ENCODE peak calls at places on chromosomes 4 and X, in ten cellular contexts. One of them, this sample, is unnamed.

GRCh38 chr4:168707205-168707604 is 210.4 kb downstream of the PALLD start:
- DNase-seq in lung: no peak
- DNase-seq in CD8-positive, alpha-beta T cell: no peak
- DNase-seq in NCI-H1694 treated with DMSO at 0.1 percent for 48 hours: no peak
- DNase-seq in SW480: no peak
- DNase-seq in GM12892: no peak
- DNase-seq in stimulated activated CD8-positive, alpha-beta memory T cell treated with anti-CD3 and anti-CD28 coated beads, Interleukin-12 subunit alpha, Interleukin-12 subunit beta, amount 100 ng/mL, for 1 hour: no peak
- DNase-seq in ovary: no peak
- DNase-seq in NCI-H187 treated with DMSO at 0.1 percent for 48 hours: no peak
- DNase-seq in left ventricle myocardium inferior: no peak
- DNase-seq in this sample: no peak

GRCh38 chrX:14936561-14936960 is 63.3 kb downstream of the MOSPD2 start:
- DNase-seq in lung: no peak
- DNase-seq in CD8-positive, alpha-beta T cell: no peak
- DNase-seq in NCI-H1694 treated with DMSO at 0.1 percent for 48 hours: no peak
- DNase-seq in SW480: peak; percentile 11
- DNase-seq in GM12892: no peak
- DNase-seq in stimulated activated CD8-positive, alpha-beta memory T cell treated with anti-CD3 and anti-CD28 coated beads, Interleukin-12 subunit alpha, Interleukin-12 subunit beta, amount 100 ng/mL, for 1 hour: no peak
- DNase-seq in ovary: no peak
- DNase-seq in NCI-H187 treated with DMSO at 0.1 percent for 48 hours: no peak
- DNase-seq in left ventricle myocardium inferior: no peak
- DNase-seq in this sample: no peak

GRCh38 chr4:67746797-67747495 is 7.2 kb downstream of the GNRHR start:
- DNase-seq in lung: no peak
- DNase-seq in CD8-positive, alpha-beta T cell: no peak
- DNase-seq in NCI-H1694 treated with DMSO at 0.1 percent for 48 hours: peak; percentile 41
- DNase-seq in SW480: peak; percentile 36
- DNase-seq in GM12892: no peak
- DNase-seq in stimulated activated CD8-positive, alpha-beta memory T cell treated with anti-CD3 and anti-CD28 coated beads, Interleukin-12 subunit alpha, Interleukin-12 subunit beta, amount 100 ng/mL, for 1 hour: no peak
- DNase-seq in ovary: no peak
- DNase-seq in NCI-H187 treated with DMSO at 0.1 percent for 48 hours: no peak
- DNase-seq in left ventricle myocardium inferior: no peak
- DNase-seq in this sample: no peak

GRCh38 chrX:118964252-118964651 is 10.2 kb upstream of the LONRF3 start:
- DNase-seq in lung: no peak
- DNase-seq in CD8-positive, alpha-beta T cell: no peak
- DNase-seq in NCI-H1694 treated with DMSO at 0.1 percent for 48 hours: no peak
- DNase-seq in SW480: no peak
- DNase-seq in GM12892: no peak
- DNase-seq in stimulated activated CD8-positive, alpha-beta memory T cell treated with anti-CD3 and anti-CD28 coated beads, Interleukin-12 subunit alpha, Interleukin-12 subunit beta, amount 100 ng/mL, for 1 hour: no peak
- DNase-seq in ovary: no peak
- DNase-seq in NCI-H187 treated with DMSO at 0.1 percent for 48 hours: no peak
- DNase-seq in left ventricle myocardium inferior: no peak
- DNase-seq in this sample: no peak

GRCh38 chrX:9682456-9682855 is 83.2 kb downstream of the GPR143 start:
- DNase-seq in lung: no peak
- DNase-seq in CD8-positive, alpha-beta T cell: no peak
- DNase-seq in NCI-H1694 treated with DMSO at 0.1 percent for 48 hours: no peak
- DNase-seq in SW480: no peak
- DNase-seq in GM12892: no peak
- DNase-seq in stimulated activated CD8-positive, alpha-beta memory T cell treated with anti-CD3 and anti-CD28 coated beads, Interleukin-12 subunit alpha, Interleukin-12 subunit beta, amount 100 ng/mL, for 1 hour: no peak
- DNase-seq in ovary: no peak
- DNase-seq in NCI-H187 treated with DMSO at 0.1 percent for 48 hours: no peak
- DNase-seq in left ventricle myocardium inferior: no peak
- DNase-seq in this sample: no peak

GRCh38 chrX:121733514-121733913 is 686.1 kb downstream of the GLUD2 start:
- DNase-seq in lung: no peak
- DNase-seq in CD8-positive, alpha-beta T cell: no peak
- DNase-seq in NCI-H1694 treated with DMSO at 0.1 percent for 48 hours: no peak
- DNase-seq in SW480: no peak
- DNase-seq in GM12892: no peak
- DNase-seq in stimulated activated CD8-positive, alpha-beta memory T cell treated with anti-CD3 and anti-CD28 coated beads, Interleukin-12 subunit alpha, Interleukin-12 subunit beta, amount 100 ng/mL, for 1 hour: no peak
- DNase-seq in ovary: no peak
- DNase-seq in NCI-H187 treated with DMSO at 0.1 percent for 48 hours: no peak
- DNase-seq in left ventricle myocardium inferior: no peak
- DNase-seq in this sample: no peak

GRCh38 chr4:33878710-33879109 is 2365.6 kb downstream of the ARAP2 start:
- DNase-seq in lung: no peak
- DNase-seq in CD8-positive, alpha-beta T cell: no peak
- DNase-seq in NCI-H1694 treated with DMSO at 0.1 percent for 48 hours: no peak
- DNase-seq in SW480: no peak
- DNase-seq in GM12892: no peak
- DNase-seq in stimulated activated CD8-positive, alpha-beta memory T cell treated with anti-CD3 and anti-CD28 coated beads, Interleukin-12 subunit alpha, Interleukin-12 subunit beta, amount 100 ng/mL, for 1 hour: no peak
- DNase-seq in ovary: no peak
- DNase-seq in NCI-H187 treated with DMSO at 0.1 percent for 48 hours: no peak
- DNase-seq in left ventricle myocardium inferior: no peak
- DNase-seq in this sample: no peak

GRCh38 chr4:165101641-165102040 is 11.0 kb downstream of the TMEM192 start:
- DNase-seq in lung: no peak
- DNase-seq in CD8-positive, alpha-beta T cell: no peak
- DNase-seq in NCI-H1694 treated with DMSO at 0.1 percent for 48 hours: no peak
- DNase-seq in SW480: no peak
- DNase-seq in GM12892: no peak
- DNase-seq in stimulated activated CD8-positive, alpha-beta memory T cell treated with anti-CD3 and anti-CD28 coated beads, Interleukin-12 subunit alpha, Interleukin-12 subunit beta, amount 100 ng/mL, for 1 hour: no peak
- DNase-seq in ovary: no peak
- DNase-seq in NCI-H187 treated with DMSO at 0.1 percent for 48 hours: no peak
- DNase-seq in left ventricle myocardium inferior: no peak
- DNase-seq in this sample: no peak

GRCh38 chr4:151771664-151772063 is 10.9 kb upstream of the GATB start:
- DNase-seq in lung: no peak
- DNase-seq in CD8-positive, alpha-beta T cell: no peak
- DNase-seq in NCI-H1694 treated with DMSO at 0.1 percent for 48 hours: no peak
- DNase-seq in SW480: no peak
- DNase-seq in GM12892: no peak
- DNase-seq in stimulated activated CD8-positive, alpha-beta memory T cell treated with anti-CD3 and anti-CD28 coated beads, Interleukin-12 subunit alpha, Interleukin-12 subunit beta, amount 100 ng/mL, for 1 hour: no peak
- DNase-seq in ovary: no peak
- DNase-seq in NCI-H187 treated with DMSO at 0.1 percent for 48 hours: no peak
- DNase-seq in left ventricle myocardium inferior: no peak
- DNase-seq in this sample: no peak

GRCh38 chr4:168699224-168699878 is 202.5 kb downstream of the PALLD start:
- DNase-seq in lung: no peak
- DNase-seq in CD8-positive, alpha-beta T cell: no peak
- DNase-seq in NCI-H1694 treated with DMSO at 0.1 percent for 48 hours: no peak
- DNase-seq in SW480: no peak
- DNase-seq in GM12892: no peak
- DNase-seq in stimulated activated CD8-positive, alpha-beta memory T cell treated with anti-CD3 and anti-CD28 coated beads, Interleukin-12 subunit alpha, Interleukin-12 subunit beta, amount 100 ng/mL, for 1 hour: no peak
- DNase-seq in ovary: no peak
- DNase-seq in NCI-H187 treated with DMSO at 0.1 percent for 48 hours: no peak
- DNase-seq in left ventricle myocardium inferior: no peak
- DNase-seq in this sample: no peak

GRCh38 chr4:73573794-73574528 is 46.3 kb downstream of the RASSF6 start:
- DNase-seq in lung: peak; percentile 67
- DNase-seq in CD8-positive, alpha-beta T cell: no peak
- DNase-seq in NCI-H1694 treated with DMSO at 0.1 percent for 48 hours: peak; percentile 46
- DNase-seq in SW480: peak; percentile 56
- DNase-seq in GM12892: peak; percentile 4
- DNase-seq in stimulated activated CD8-positive, alpha-beta memory T cell treated with anti-CD3 and anti-CD28 coated beads, Interleukin-12 subunit alpha, Interleukin-12 subunit beta, amount 100 ng/mL, for 1 hour: no peak
- DNase-seq in ovary: peak; percentile 54
- DNase-seq in NCI-H187 treated with DMSO at 0.1 percent for 48 hours: peak; percentile 77
- DNase-seq in left ventricle myocardium inferior: no peak
- DNase-seq in this sample: peak; percentile 36

GRCh38 chrX:17000751-17001150 is 54.3 kb downstream of the REPS2 start:
- DNase-seq in lung: no peak
- DNase-seq in CD8-positive, alpha-beta T cell: no peak
- DNase-seq in NCI-H1694 treated with DMSO at 0.1 percent for 48 hours: no peak
- DNase-seq in SW480: no peak
- DNase-seq in GM12892: no peak
- DNase-seq in stimulated activated CD8-positive, alpha-beta memory T cell treated with anti-CD3 and anti-CD28 coated beads, Interleukin-12 subunit alpha, Interleukin-12 subunit beta, amount 100 ng/mL, for 1 hour: no peak
- DNase-seq in ovary: no peak
- DNase-seq in NCI-H187 treated with DMSO at 0.1 percent for 48 hours: no peak
- DNase-seq in left ventricle myocardium inferior: no peak
- DNase-seq in this sample: no peak

This sample was measured in heart right ventricle.